ENCODE peak calls at places on chromosomes 3 and 15, in six cellular contexts. One of them, this sample, is unnamed.

GRCh38 chr3:34808287-34808686 is 831.0 kb upstream of the ARPP21 start:
- DNase-seq in tibial nerve: no peak
- DNase-seq in foreskin fibroblast: no peak
- DNase-seq in epithelial cell of esophagus: no peak
- DNase-seq in suprapubic skin: no peak
- DNase-seq in breast epithelium: no peak
- DNase-seq in this sample: no peak

GRCh38 chr15:25065286-25065685 is 110.5 kb downstream of the SNRPN start:
- DNase-seq in epithelial cell of esophagus: no peak
- DNase-seq in suprapubic skin: no peak
- DNase-seq in breast epithelium: no peak
- DNase-seq in tibial nerve: no peak
- DNase-seq in foreskin fibroblast: no peak
- DNase-seq in this sample: no peak

GRCh38 chr3:96813820-96814580 is 394 bp upstream of the EPHA6 start:
- DNase-seq in foreskin fibroblast: peak
- DNase-seq in tibial nerve: peak
- DNase-seq in epithelial cell of esophagus: peak
- DNase-seq in breast epithelium: peak
- DNase-seq in suprapubic skin: peak
- DNase-seq in this sample: peak

GRCh38 chr3:94336076-94336741 is 273.3 kb downstream of the NSUN3 start:
- DNase-seq in tibial nerve: no peak
- DNase-seq in breast epithelium: no peak
- DNase-seq in epithelial cell of esophagus: peak
- DNase-seq in foreskin fibroblast: peak
- DNase-seq in suprapubic skin: no peak
- DNase-seq in this sample: no peak

GRCh38 chr3:190012784-190013183 is 107.9 kb downstream of the P3H2 start:
- DNase-seq in breast epithelium: no peak
- DNase-seq in epithelial cell of esophagus: peak
- DNase-seq in foreskin fibroblast: no peak
- DNase-seq in tibial nerve: no peak
- DNase-seq in suprapubic skin: no peak
- DNase-seq in this sample: no peak

GRCh38 chr15:36075333-36075732 is 504.1 kb upstream of the CDIN1 start:
- DNase-seq in tibial nerve: no peak
- DNase-seq in suprapubic skin: no peak
- DNase-seq in foreskin fibroblast: peak
- DNase-seq in epithelial cell of esophagus: no peak
- DNase-seq in breast epithelium: no peak
- DNase-seq in this sample: no peak

GRCh38 chr15:83106994-83107840 is at the start of gene TM6SF1:
- DNase-seq in epithelial cell of esophagus: no peak
- DNase-seq in suprapubic skin: no peak
- DNase-seq in tibial nerve: no peak
- DNase-seq in foreskin fibroblast: no peak
- DNase-seq in breast epithelium: no peak
- DNase-seq in this sample: no peak

GRCh38 chr3:61613666-61614065 is 52.3 kb downstream of the PTPRG start:
- DNase-seq in suprapubic skin: no peak
- DNase-seq in tibial nerve: no peak
- DNase-seq in foreskin fibroblast: no peak
- DNase-seq in breast epithelium: no peak
- DNase-seq in epithelial cell of esophagus: no peak
- DNase-seq in this sample: no peak

GRCh38 chr3:38648024-38648658 is 1.3 kb downstream of the SCN5A start:
- DNase-seq in foreskin fibroblast: no peak
- DNase-seq in breast epithelium: no peak
- DNase-seq in epithelial cell of esophagus: no peak
- DNase-seq in tibial nerve: no peak
- DNase-seq in suprapubic skin: no peak
- DNase-seq in this sample: no peak

GRCh38 chr15:95327661-95328060 is 1002.8 kb upstream of the NR2F2 start:
- DNase-seq in epithelial cell of esophagus: no peak
- DNase-seq in foreskin fibroblast: no peak
- DNase-seq in breast epithelium: no peak
- DNase-seq in suprapubic skin: no peak
- DNase-seq in tibial nerve: peak
- DNase-seq in this sample: no peak

GRCh38 chr15:35784745-35785144 is 238.8 kb upstream of the DPH6 start:
- DNase-seq in foreskin fibroblast: no peak
- DNase-seq in breast epithelium: no peak
- DNase-seq in tibial nerve: no peak
- DNase-seq in suprapubic skin: no peak
- DNase-seq in epithelial cell of esophagus: no peak
- DNase-seq in this sample: no peak

GRCh38 chr15:96052572-96053038 is 277.9 kb upstream of the NR2F2 start:
- DNase-seq in suprapubic skin: no peak
- DNase-seq in tibial nerve: no peak
- DNase-seq in foreskin fibroblast: no peak
- DNase-seq in epithelial cell of esophagus: no peak
- DNase-seq in breast epithelium: no peak
- DNase-seq in this sample: no peak

GRCh38 chr15:98746375-98746679 is 98.0 kb downstream of the IGF1R start:
- DNase-seq in suprapubic skin: no peak
- DNase-seq in breast epithelium: no peak
- DNase-seq in tibial nerve: no peak
- DNase-seq in epithelial cell of esophagus: no peak
- DNase-seq in foreskin fibroblast: no peak
- DNase-seq in this sample: no peak

GRCh38 chr3:166902374-166902773 is 477.7 kb downstream of the ZBBX start:
- DNase-seq in suprapubic skin: no peak
- DNase-seq in epithelial cell of esophagus: peak
- DNase-seq in breast epithelium: no peak
- DNase-seq in foreskin fibroblast: no peak
- DNase-seq in tibial nerve: no peak
- DNase-seq in this sample: no peak

GRCh38 chr3:177377166-177377565 is 179.9 kb upstream of the TBL1XR1 start:
- DNase-seq in epithelial cell of esophagus: peak
- DNase-seq in foreskin fibroblast: no peak
- DNase-seq in breast epithelium: peak
- DNase-seq in suprapubic skin: peak
- DNase-seq in tibial nerve: no peak
- DNase-seq in this sample: no peak

GRCh38 chr3:113261996-113262665 is 50.8 kb downstream of the BOC start:
- DNase-seq in foreskin fibroblast: no peak
- DNase-seq in breast epithelium: no peak
- DNase-seq in suprapubic skin: no peak
- DNase-seq in epithelial cell of esophagus: no peak
- DNase-seq in tibial nerve: peak
- DNase-seq in this sample: no peak

GRCh38 chr3:187737401-187738088 is 7.7 kb downstream of the BCL6 start:
- DNase-seq in foreskin fibroblast: peak
- DNase-seq in tibial nerve: peak
- DNase-seq in epithelial cell of esophagus: peak
- DNase-seq in suprapubic skin: peak
- DNase-seq in breast epithelium: peak
- DNase-seq in this sample: no peak
- TF ChIP-seq CTCF in foreskin fibroblast: no peak
- TF ChIP-seq CTCF in tibial nerve: no peak
- TF ChIP-seq CTCF in epithelial cell of esophagus: peak
- TF ChIP-seq CTCF in suprapubic skin: no peak
- TF ChIP-seq CTCF in breast epithelium: no peak
- TF ChIP-seq CTCF in this sample: peak

DNA sequence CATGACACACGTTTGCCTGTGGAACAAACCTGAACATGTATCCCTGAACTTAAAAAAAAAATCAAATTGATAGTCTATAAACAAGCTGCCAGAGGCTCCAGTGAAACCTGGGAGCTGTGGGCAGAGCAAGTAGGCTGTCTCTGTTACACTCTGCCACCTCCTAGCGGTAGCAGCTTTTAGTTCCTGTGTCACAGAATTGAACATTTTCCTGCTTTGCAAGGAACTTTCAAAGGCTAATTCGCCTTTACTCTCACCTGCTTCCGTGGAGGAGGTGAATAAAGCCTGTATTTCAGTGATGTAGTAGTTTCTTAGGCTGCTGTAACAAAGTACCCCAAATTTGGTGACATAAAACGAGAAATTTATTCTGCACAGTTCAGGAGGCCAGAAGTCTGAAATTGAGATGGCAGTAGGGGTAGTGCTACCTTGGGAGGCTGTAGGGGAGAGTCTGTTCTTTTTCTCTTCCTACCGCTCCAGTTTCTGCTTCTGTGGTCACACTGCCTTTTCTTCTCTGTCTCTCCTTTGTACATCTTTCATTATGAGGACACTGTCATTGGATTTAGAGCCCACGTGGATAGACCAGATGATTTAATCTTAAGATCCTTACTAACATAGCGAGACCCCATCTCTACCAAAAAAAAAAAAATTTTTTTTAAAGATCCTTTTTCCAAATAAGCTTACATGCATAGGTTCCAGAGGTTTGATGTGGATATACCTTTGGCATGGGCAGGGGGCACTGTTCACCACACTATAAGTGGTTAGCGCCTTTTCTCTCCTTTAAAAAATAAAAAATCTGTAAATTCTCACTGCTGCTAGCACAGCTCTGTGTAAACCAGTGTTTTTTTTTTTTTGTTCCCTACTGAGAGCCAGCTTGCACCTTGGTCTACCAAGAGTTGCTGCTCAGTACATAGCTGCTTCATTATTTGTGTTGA is 25.3 kb downstream of the FBXO22 start:
- DNase-seq in suprapubic skin: no peak
- DNase-seq in tibial nerve: no peak
- DNase-seq in epithelial cell of esophagus: peak
- DNase-seq in breast epithelium: no peak
- DNase-seq in foreskin fibroblast: no peak
- DNase-seq in this sample: no peak
- TF ChIP-seq CTCF in suprapubic skin: no peak
- TF ChIP-seq CTCF in tibial nerve: no peak
- TF ChIP-seq CTCF in epithelial cell of esophagus: peak
- TF ChIP-seq CTCF in breast epithelium: no peak
- TF ChIP-seq CTCF in foreskin fibroblast: peak
- TF ChIP-seq CTCF in this sample: peak

DNA sequence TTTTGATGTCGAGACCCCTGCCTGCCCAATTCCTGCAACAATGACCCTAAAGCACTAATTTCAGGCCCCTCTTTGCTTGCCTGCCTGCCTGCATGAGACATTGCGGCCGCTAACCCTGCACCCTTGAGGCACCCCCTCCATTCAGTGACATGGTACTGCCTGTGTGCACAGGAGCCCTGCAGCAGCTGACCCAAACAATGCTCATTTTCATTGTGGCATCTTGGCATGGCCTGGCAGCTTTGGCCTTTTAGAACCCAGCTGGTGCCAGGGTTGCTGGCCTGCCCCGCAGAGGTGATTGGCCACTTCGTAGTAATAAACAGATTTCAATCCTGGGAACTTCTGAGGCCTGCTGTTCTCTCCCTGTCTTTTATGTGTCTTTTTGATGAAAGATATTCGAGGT is 33.8 kb downstream of the SLCO3A1 start:
- DNase-seq in breast epithelium: no peak
- DNase-seq in suprapubic skin: no peak
- DNase-seq in tibial nerve: no peak
- DNase-seq in epithelial cell of esophagus: no peak
- DNase-seq in foreskin fibroblast: no peak
- DNase-seq in this sample: no peak
- TF ChIP-seq CTCF in breast epithelium: no peak
- TF ChIP-seq CTCF in suprapubic skin: no peak
- TF ChIP-seq CTCF in tibial nerve: no peak
- TF ChIP-seq CTCF in epithelial cell of esophagus: no peak
- TF ChIP-seq CTCF in foreskin fibroblast: no peak
- TF ChIP-seq CTCF in this sample: no peak

DNA sequence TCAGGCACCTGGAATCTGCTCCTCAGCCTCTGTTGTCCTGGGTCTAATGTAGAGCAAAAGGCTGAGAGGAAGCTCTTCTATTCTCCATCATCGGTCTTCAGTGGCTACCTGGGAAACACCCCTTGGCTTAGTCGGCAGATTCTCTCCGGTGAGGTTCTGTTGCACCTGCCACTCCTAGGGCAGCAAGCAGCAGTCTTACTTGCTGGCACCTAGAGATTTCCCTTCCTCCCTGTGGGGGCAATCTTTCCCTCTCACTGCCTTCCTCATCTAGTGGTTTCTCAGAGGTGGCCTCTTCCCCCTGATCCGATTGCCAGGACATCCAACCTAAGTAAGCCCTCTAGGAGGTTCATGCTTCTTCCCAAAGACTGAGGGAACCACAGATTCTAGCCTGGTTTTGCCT is 60.8 kb downstream of the PLS1 start:
- DNase-seq in breast epithelium: no peak
- DNase-seq in epithelial cell of esophagus: no peak
- DNase-seq in tibial nerve: no peak
- DNase-seq in foreskin fibroblast: no peak
- DNase-seq in suprapubic skin: no peak
- DNase-seq in this sample: no peak
- TF ChIP-seq CTCF in breast epithelium: no peak
- TF ChIP-seq CTCF in epithelial cell of esophagus: no peak
- TF ChIP-seq CTCF in tibial nerve: no peak
- TF ChIP-seq CTCF in foreskin fibroblast: no peak
- TF ChIP-seq CTCF in suprapubic skin: no peak
- TF ChIP-seq CTCF in this sample: no peak

GRCh38 chr3:4986611-4987373 is 7.6 kb downstream of the BHLHE40 start:
- DNase-seq in epithelial cell of esophagus: peak
- DNase-seq in suprapubic skin: peak
- DNase-seq in foreskin fibroblast: peak
- DNase-seq in tibial nerve: peak
- DNase-seq in breast epithelium: peak
- DNase-seq in this sample: peak
- TF ChIP-seq CTCF in epithelial cell of esophagus: no peak
- TF ChIP-seq CTCF in suprapubic skin: no peak
- TF ChIP-seq CTCF in foreskin fibroblast: no peak
- TF ChIP-seq CTCF in tibial nerve: no peak
- TF ChIP-seq CTCF in breast epithelium: no peak
- TF ChIP-seq CTCF in this sample: no peak

DNA sequence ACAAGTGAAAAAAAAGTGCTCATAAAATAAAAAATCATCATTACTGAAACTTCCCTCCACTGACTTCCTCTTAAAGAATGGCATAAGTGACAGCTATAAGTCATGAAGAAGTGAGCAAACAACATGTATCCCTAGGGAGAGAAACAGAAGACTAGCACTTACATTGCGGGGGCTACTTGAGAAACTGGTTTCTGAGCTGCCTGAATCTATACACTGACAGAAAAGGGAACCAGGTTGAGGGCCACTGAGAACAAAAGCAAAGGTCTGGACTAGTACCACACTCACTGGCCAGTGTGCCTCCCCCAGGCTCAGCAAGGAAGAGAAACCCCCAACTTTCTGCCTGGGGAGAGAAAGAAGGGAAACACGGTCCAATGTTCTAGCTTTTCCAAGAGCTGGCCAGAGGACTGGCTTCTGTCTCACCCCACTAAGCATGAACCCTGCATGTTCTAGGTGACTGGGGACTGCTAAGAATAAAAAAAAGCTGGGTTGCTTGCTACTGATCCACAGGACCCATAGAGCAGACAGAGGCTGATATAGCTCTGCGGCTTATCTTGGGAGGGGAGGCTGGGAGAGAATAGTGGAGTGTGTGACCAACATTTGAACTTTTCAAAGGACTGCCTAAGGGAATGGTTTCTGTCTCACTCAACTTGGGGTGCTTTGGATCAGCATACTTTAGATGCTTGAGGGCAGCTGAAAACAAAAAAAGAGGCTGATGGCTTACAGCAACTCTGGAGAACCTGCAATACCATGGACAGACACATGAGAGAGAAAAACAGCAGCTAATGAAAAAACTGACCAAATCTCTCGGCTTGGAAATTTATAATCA is 8.1 kb downstream of the RAD18 start:
- DNase-seq in epithelial cell of esophagus: peak
- DNase-seq in tibial nerve: no peak
- DNase-seq in suprapubic skin: no peak
- DNase-seq in breast epithelium: no peak
- DNase-seq in foreskin fibroblast: no peak
- DNase-seq in this sample: no peak
- TF ChIP-seq CTCF in epithelial cell of esophagus: peak
- TF ChIP-seq CTCF in tibial nerve: no peak
- TF ChIP-seq CTCF in suprapubic skin: no peak
- TF ChIP-seq CTCF in breast epithelium: no peak
- TF ChIP-seq CTCF in foreskin fibroblast: peak
- TF ChIP-seq CTCF in this sample: peak